ENCODE peak calls at places on chromosomes 7 and 10, in ten cellular contexts. V is choroid plexus epithelial cell, J is Peyer's patch, D is thoracic aorta, X is epithelial cell of esophagus, W is astrocyte of the spinal cord, T is RWPE1, O is glutamatergic neuron, Z is endothelial cell, B is MCF 10A. H is an unnamed sample.

GRCh38 chr7:37028909-37029440 is 304.7 kb upstream of the AOAH start:
- DNase-seq in J (no peak), V (no peak), T (no peak), D (no peak), W (no peak), O (no peak), B (no peak), Z (no peak), X (no peak), H (no peak)

GRCh38 chr10:112040696-112041095 is 142.9 kb downstream of the GPAM start:
- DNase-seq in O (no peak), B (no peak), W (no peak), T (no peak), V (no peak), Z (no peak), J (no peak), X (no peak), D (no peak), H (no peak)

GRCh38 chr7:139106959-139107358 is 2.6 kb downstream of the ZC3HAV1 start:
- DNase-seq in Z (no peak), J (no peak), W (no peak), O (no peak), B (no peak), T (no peak), D (no peak), X (no peak), V (no peak), H (no peak)

GRCh38 chr10:68559872-68560200 is 301 bp upstream of the TET1 start:
- DNase-seq in D (no peak), W (peak; percentile 54), B (no peak), J (no peak), O (no peak), T (no peak), V (no peak), X (no peak), Z (no peak), H (no peak)

GRCh38 chr7:100895956-100896742 is 461 bp upstream of the ACHE start:
- DNase-seq in D (no peak), T (no peak), O (peak; percentile 73), J (peak; percentile 81), V (no peak), B (no peak), W (no peak), Z (no peak), X (no peak), H (peak; percentile 69)

GRCh38 chr7:14734839-14735321 is 167.7 kb downstream of the DGKB start:
- DNase-seq in T (no peak), Z (peak; percentile 18), D (no peak), B (peak; percentile 23), J (no peak), V (peak; percentile 14), X (no peak), O (peak; percentile 26), W (no peak), H (no peak)

GRCh38 chr10:130360826-130361311 is 224.7 kb downstream of the GLRX3 start:
- DNase-seq in T (no peak), W (no peak), V (no peak), J (no peak), X (no peak), O (no peak), B (no peak), Z (no peak), D (no peak), H (no peak)

GRCh38 chr10:93139059-93139658 is 65.5 kb downstream of the CYP26A1 start:
- DNase-seq in D (no peak), W (no peak), B (no peak), O (no peak), V (no peak), Z (no peak), X (no peak), J (no peak), T (no peak), H (no peak)

GRCh38 chr10:79090134-79090803 is 21.5 kb downstream of the ZMIZ1 start:
- DNase-seq in D (no peak), W (no peak), J (no peak), T (no peak), X (no peak), Z (no peak), B (no peak), V (peak; percentile 43), O (no peak), H (no peak)

GRCh38 chr10:47145290-47145934 is 154.6 kb upstream of the GDF10 start:
- DNase-seq in X (peak; percentile 31), Z (no peak), D (no peak), W (no peak), T (no peak), B (no peak), O (no peak), V (no peak), J (no peak), H (no peak)

GRCh38 chr10:112435013-112435619 is 11.6 kb downstream of the ZDHHC6 start:
- DNase-seq in D (no peak), O (no peak), W (peak; percentile 56), Z (no peak), J (no peak), T (peak; percentile 14), B (peak; percentile 45), X (peak; percentile 52), V (peak; percentile 73), H (no peak)

GRCh38 chr10:9060314-9060713 is 1005.8 kb downstream of the GATA3 start:
- DNase-seq in B (no peak), Z (no peak), W (no peak), T (no peak), X (no peak), V (no peak), D (no peak), O (no peak), J (no peak), H (no peak)

GRCh38 chr10:125442856-125443540 is 240.0 kb downstream of the TEX36 start:
- DNase-seq in B (no peak), W (no peak), D (no peak), Z (no peak), O (no peak), J (no peak), V (no peak), X (peak; percentile 9), T (no peak), H (no peak)

GRCh38 chr7:138842111-138842510 is 44.1 kb upstream of the ATP6V0A4 start:
- DNase-seq in T (peak; percentile 11), W (peak; percentile 84), X (peak; percentile 40), Z (no peak), V (peak; percentile 90), D (no peak), J (no peak), B (peak; percentile 70), O (no peak), H (no peak)

GRCh38 chr7:66281678-66282593 is 76.8 kb downstream of the TPST1 start:
- DNase-seq in B (peak; percentile 80), J (no peak), W (peak; percentile 97), O (no peak), T (peak; percentile 37), X (peak; percentile 71), V (peak; percentile 95), Z (no peak), D (no peak), H (peak; percentile 49)

GRCh38 chr7:4763794-4764185 is 11.6 kb upstream of the AP5Z1 start:
- DNase-seq in O (no peak), B (no peak), T (no peak), D (no peak), V (no peak), W (no peak), Z (no peak), J (no peak), X (no peak), H (no peak)

GRCh38 chr7:4766666-4767530 is 8.5 kb upstream of the AP5Z1 start:
- DNase-seq in J (no peak), D (no peak), W (no peak), Z (no peak), O (no peak), X (no peak), B (no peak), V (no peak), T (no peak), H (no peak)

GRCh38 chr7:4763091-4763793 is 12.2 kb upstream of the AP5Z1 start:
- DNase-seq in V (no peak), O (no peak), D (no peak), J (no peak), W (no peak), B (no peak), X (no peak), Z (no peak), T (no peak), H (no peak)

GRCh38 chr7:4764402-4765007 is 10.9 kb upstream of the AP5Z1 start:
- DNase-seq in B (no peak), D (no peak), W (no peak), T (no peak), X (no peak), V (no peak), O (no peak), Z (no peak), J (no peak), H (no peak)

GRCh38 chr7:4765776-4766490 is 9.5 kb upstream of the AP5Z1 start:
- DNase-seq in T (no peak), Z (no peak), O (no peak), X (no peak), J (no peak), W (no peak), V (no peak), B (no peak), D (no peak), H (no peak)
- TF ChIP-seq CTCF in T (no peak), Z (peak; percentile 0), O (no peak), X (peak; percentile 21), J (no peak), W (peak; percentile 48), V (peak; percentile 53), B (no peak), D (no peak), H (no peak)

DNA sequence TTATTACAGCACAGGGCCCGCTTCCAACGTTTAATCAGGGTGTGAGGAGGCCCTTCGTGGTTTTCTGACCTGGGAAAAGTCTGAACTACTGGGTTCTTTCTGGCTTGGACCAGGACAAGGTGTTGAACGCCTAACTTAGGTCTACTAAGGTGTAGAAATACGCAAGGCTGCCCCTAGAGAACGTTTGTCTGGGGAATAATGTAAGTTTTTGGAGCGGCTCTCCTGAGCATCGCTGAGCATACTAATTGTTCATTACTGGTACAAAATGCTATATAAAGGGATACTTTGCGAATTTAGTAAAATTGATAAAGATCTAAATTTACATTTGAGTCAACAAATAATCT is 32.4 kb upstream of the TOMM7 start:
- DNase-seq in B (no peak), W (no peak), Z (no peak), D (no peak), T (no peak), O (no peak), J (no peak), V (no peak), X (no peak), H (no peak)
- TF ChIP-seq CTCF in B (no peak), W (no peak), Z (no peak), D (no peak), T (no peak), O (no peak), J (no peak), V (peak; percentile 7), X (no peak), H (no peak)

GRCh38 chr10:119306514-119306951 is 99.2 kb downstream of the GRK5 start:
- DNase-seq in B (peak; percentile 66), Z (no peak), V (no peak), D (no peak), O (no peak), J (no peak), X (peak; percentile 54), W (no peak), T (peak; percentile 63), H (peak; percentile 60)
- TF ChIP-seq CTCF in B (peak; percentile 22), Z (no peak), V (peak; percentile 55), D (no peak), O (no peak), J (peak; percentile 52), X (peak; percentile 52), W (peak; percentile 42), T (peak; percentile 19), H (peak; percentile 47)

GRCh38 chr7:108596560-108596959 is 26.9 kb downstream of the DNAJB9 start:
- DNase-seq in Z (no peak), B (peak; percentile 38), X (no peak), V (no peak), O (no peak), D (no peak), T (no peak), J (no peak), W (no peak), H (no peak)
- TF ChIP-seq CTCF in Z (no peak), B (peak; percentile 31), X (no peak), V (no peak), O (no peak), D (no peak), T (no peak), J (no peak), W (no peak), H (no peak)